ENCODE peak calls at places on chromosomes 4 and X, in ten cellular contexts. I is IMR-90, L is stomach, O is neuronal stem cell, B is breast epithelium, X is pancreas, F is lung, V is OCI-LY7, P is suprapubic skin, J is hepatocyte. R is an unnamed sample. For H3K9me3, the result is how much of the 10 kb centered on the place peaks cover.

GRCh38 chrX:13051529-13052172 is 7.2 kb upstream of the FAM9C start:
- DNase-seq in I (no peak), L (no peak), O (no peak), B (no peak), X (no peak), F (no peak), V (peak), P (no peak), J (no peak), R (no peak)

GRCh38 chrX:30301977-30302376 is 7.2 kb downstream of the NR0B1 start:
- DNase-seq in I (peak), L (no peak), O (peak), B (no peak), X (no peak), F (no peak), V (no peak), P (no peak), J (peak), R (no peak)

GRCh38 chr4:169345207-169345788 is 74.5 kb upstream of the SH3RF1 start:
- DNase-seq in I (peak), L (no peak), O (no peak), B (no peak), X (no peak), F (no peak), V (no peak), P (no peak), J (no peak), R (no peak)

GRCh38 chr4:169628579-169628978 is 8.2 kb downstream of the CLCN3 start:
- DNase-seq in I (no peak), L (no peak), O (no peak), B (no peak), X (no peak), F (no peak), V (no peak), P (no peak), J (no peak), R (no peak)

GRCh38 chr4:173288698-173289350 is 45.3 kb downstream of the HMGB2 start:
- DNase-seq in I (no peak), L (no peak), O (no peak), B (no peak), X (no peak), F (no peak), V (no peak), P (no peak), J (no peak), R (no peak)

GRCh38 chrX:24069877-24070276 is 15.1 kb downstream of the EIF2S3 start:
- DNase-seq in I (no peak), L (no peak), O (no peak), B (no peak), X (no peak), F (no peak), V (no peak), P (no peak), J (no peak), R (no peak)

GRCh38 chrX:42128587-42128986 is 205.2 kb upstream of the CASK start:
- DNase-seq in I (no peak), L (no peak), O (no peak), B (no peak), X (no peak), F (no peak), V (no peak), P (no peak), J (no peak), R (no peak)

GRCh38 chr4:23932935-23933334 is 43.1 kb upstream of the PPARGC1A start:
- DNase-seq in I (peak), L (no peak), O (no peak), B (peak), X (no peak), F (no peak), V (no peak), P (no peak), J (peak), R (no peak)

GRCh38 chr4:83356899-83357661 is 22.4 kb upstream of the HPSE start:
- DNase-seq in I (peak), L (no peak), O (no peak), B (no peak), X (no peak), F (no peak), V (no peak), P (no peak), J (peak), R (no peak)

GRCh38 chrX:118182050-118182449 is 65.4 kb upstream of the KLHL13 start:
- DNase-seq in I (peak), L (no peak), O (no peak), B (no peak), X (no peak), F (no peak), V (no peak), P (no peak), J (no peak), R (no peak)

GRCh38 chrX:20007962-20008633 is 17.2 kb upstream of the BCLAF3 start:
- DNase-seq in I (no peak), L (no peak), O (no peak), B (no peak), X (no peak), F (no peak), V (peak), P (no peak), J (no peak), R (no peak)

GRCh38 chr4:121156822-121157769 is 7.0 kb downstream of the TNIP3 start:
- DNase-seq in I (peak), L (no peak), O (peak), B (no peak), X (no peak), F (peak), V (no peak), P (no peak), J (peak), R (peak)

GRCh38 chr4:154073107-154073817 is 284.4 kb upstream of the SFRP2 start:
- DNase-seq in I (no peak), L (no peak), O (no peak), B (no peak), X (no peak), F (no peak), V (no peak), P (no peak), J (no peak), R (no peak)

GRCh38 chrX:105191878-105192277 is 28.6 kb downstream of the TEX13A start:
- DNase-seq in I (no peak), L (no peak), O (no peak), B (no peak), X (no peak), F (no peak), V (peak), P (no peak), J (peak), R (no peak)

GRCh38 chr4:26860922-26861433 is 337 bp downstream of the STIM2 start:
- DNase-seq in I (peak), L (peak), O (peak), B (no peak), X (peak), F (peak), V (peak), P (peak), J (peak), R (peak)

GRCh38 chr4:151031831-151032605 is 16.9 kb upstream of the LRBA start:
- DNase-seq in I (peak), L (no peak), O (no peak), B (no peak), X (no peak), F (no peak), V (no peak), P (no peak), J (no peak), R (no peak)
- H3K27ac ChIP-seq in I (no peak), L (no peak), O (no peak), B (no peak), X (no peak), F (no peak), V (no peak), P (no peak), J (no peak), R (no peak)

DNA sequence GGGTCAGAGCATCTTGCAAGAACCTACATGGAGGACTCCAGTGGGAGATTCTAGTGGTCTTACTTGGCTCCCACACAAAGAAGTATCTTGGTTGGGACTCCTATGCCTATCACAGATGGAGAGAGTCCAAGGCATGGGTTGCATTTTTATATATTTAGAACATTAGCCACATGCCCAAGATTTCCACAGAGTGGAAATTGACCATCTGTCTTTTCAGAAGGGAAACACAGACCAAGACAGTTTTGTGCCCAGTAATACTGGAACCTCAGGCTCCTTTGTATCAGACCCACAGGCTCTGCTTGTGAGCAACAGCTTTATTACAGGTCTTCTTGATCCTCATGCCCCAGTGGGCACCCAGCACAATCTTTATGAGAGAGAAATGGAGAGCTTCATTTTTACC is 43.6 kb downstream of the PAGE2 start:
- DNase-seq in I (no peak), L (no peak), O (no peak), B (no peak), X (no peak), F (no peak), V (no peak), P (no peak), J (no peak), R (no peak)
- H3K9me3 ChIP-seq in I (under half), L (under half), O (under half), B (under half), X (under half), F (under half), V (under half), P (under half), J (under half), R (under half)

GRCh38 chrX:261167-261857 is 19.9 kb upstream of the PLCXD1 start:
- DNase-seq in I (peak), L (peak), O (no peak), B (peak), X (no peak), F (no peak), V (no peak), P (peak), J (peak), R (peak)
- H3K27ac ChIP-seq in I (no peak), L (peak), O (no peak), B (no peak), X (no peak), F (no peak), V (no peak), P (no peak), J (peak), R (no peak)

GRCh38 chr4:95929448-95930064 is 89.7 kb downstream of the PDHA2 start:
- DNase-seq in I (no peak), L (no peak), O (peak), B (no peak), X (no peak), F (no peak), V (peak), P (no peak), J (no peak), R (no peak)
- H3K9me3 ChIP-seq in I (under half), L (under half), O (under half), B (under half), X (under half), F (under half), V (under half), P (under half), J (under half), R (under half)

GRCh38 chr4:113788888-113789287 is 27.4 kb upstream of the CAMK2D start:
- DNase-seq in I (no peak), L (no peak), O (no peak), B (no peak), X (no peak), F (no peak), V (peak), P (no peak), J (no peak), R (no peak)

GRCh38 chr4:113784497-113785254 is 23.1 kb upstream of the CAMK2D start:
- DNase-seq in I (peak), L (no peak), O (no peak), B (no peak), X (no peak), F (no peak), V (no peak), P (no peak), J (peak), R (no peak)

GRCh38 chr4:113790478-113790877 is 28.9 kb upstream of the CAMK2D start:
- DNase-seq in I (no peak), L (no peak), O (no peak), B (no peak), X (no peak), F (no peak), V (no peak), P (no peak), J (no peak), R (no peak)
- H3K27ac ChIP-seq in I (no peak), L (no peak), O (no peak), B (no peak), X (no peak), F (no peak), V (no peak), P (no peak), J (no peak), R (no peak)

R was measured in ovary.